ENCODE peak calls at places on chromosomes 4 and X, in four cellular contexts. Q, F, C and H are unnamed samples.

GRCh38 chrX:133005616-133006015 is 47.2 kb upstream of the HS6ST2 start:
- DNase-seq in C (no peak), Q (no peak), F (no peak), H (no peak)

GRCh38 chrX:17644001-17644400 is 93.3 kb upstream of the SCML1 start:
- DNase-seq in F (no peak), C (no peak), Q (no peak), H (no peak)

GRCh38 chr4:120718979-120719566 is 203.5 kb downstream of the PRDM5 start:
- DNase-seq in F (no peak), C (no peak), Q (peak; percentile 49), H (peak; percentile 19)

GRCh38 chr4:54233128-54233696 is 4.1 kb downstream of the PDGFRA start:
- DNase-seq in Q (peak; percentile 85), C (no peak), F (peak; percentile 73), H (peak; percentile 69)

GRCh38 chr4:177107288-177107901 is 202.3 kb upstream of the NEIL3 start:
- DNase-seq in F (no peak), Q (no peak), C (no peak), H (no peak)

GRCh38 chrX:129933700-129934099 is 27.7 kb downstream of the UTP14A start:
- DNase-seq in Q (no peak), C (no peak), F (no peak), H (no peak)

GRCh38 chr4:5069916-5070315 is 18.6 kb downstream of the STK32B start:
- DNase-seq in C (no peak), Q (no peak), F (no peak), H (no peak)

GRCh38 chr4:89939994-89940393 is 45.3 kb downstream of the MMRN1 start:
- DNase-seq in F (no peak), C (no peak), Q (no peak), H (no peak)

GRCh38 chr4:124515591-124515990 is 196.9 kb downstream of the ANKRD50 start:
- DNase-seq in C (no peak), Q (no peak), F (no peak), H (no peak)

GRCh38 chr4:108415389-108415788 is 205.0 kb upstream of the RPL34 start:
- DNase-seq in F (no peak), Q (no peak), C (no peak), H (no peak)

GRCh38 chrX:136220535-136220934 is 30.7 kb downstream of the MAP7D3 start:
- DNase-seq in Q (no peak), F (no peak), C (no peak), H (no peak)

GRCh38 chrX:51144828-51145442 is 187.7 kb upstream of the NUDT10 start:
- DNase-seq in Q (peak; percentile 10), F (peak; percentile 36), C (peak; percentile 1), H (peak; percentile 8)

GRCh38 chr4:68499021-68499420 is 51.8 kb downstream of the TMPRSS11E start:
- DNase-seq in F (no peak), C (no peak), Q (no peak), H (no peak)

GRCh38 chr4:68494688-68495087 is 47.4 kb downstream of the TMPRSS11E start:
- DNase-seq in F (no peak), C (no peak), Q (no peak), H (no peak)

GRCh38 chr4:68498413-68499007 is 51.2 kb downstream of the TMPRSS11E start:
- DNase-seq in Q (peak; percentile 62), C (peak; percentile 30), F (peak; percentile 29), H (peak; percentile 80)
- TF ChIP-seq ELK1 in Q (no peak), C (no peak), F (no peak), H (no peak)

DNA sequence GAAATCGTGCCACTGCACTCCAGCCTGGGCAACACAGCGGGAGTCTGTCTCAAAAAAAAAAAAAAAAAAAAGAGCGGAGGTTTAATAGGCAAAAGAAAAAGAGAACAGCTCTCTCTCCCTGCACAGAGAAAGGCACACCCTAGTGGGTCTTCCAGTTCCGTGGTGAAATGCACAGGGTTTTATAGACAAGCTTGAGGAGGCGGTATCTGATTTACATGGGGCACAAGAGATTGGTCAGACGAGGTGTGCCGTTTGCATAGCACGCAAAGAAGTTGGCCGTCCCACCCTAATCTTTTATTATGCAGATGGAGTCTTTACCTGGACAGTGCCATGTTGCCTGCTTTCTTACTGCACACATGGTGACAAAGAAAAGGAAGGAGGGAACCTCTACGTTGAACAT is 33.5 kb upstream of the REST start:
- DNase-seq in C (no peak), F (no peak), Q (no peak), H (no peak)
- TF ChIP-seq POLR2A in C (no peak), F (no peak), Q (no peak), H (no peak)

GRCh38 chr4:105399535-105400161 is 74.2 kb downstream of the PPA2 start:
- DNase-seq in Q (peak; percentile 91), C (no peak), F (no peak), H (peak; percentile 13)
- TF ChIP-seq USF2 in Q (no peak), C (no peak), F (no peak), H (no peak)

DNA sequence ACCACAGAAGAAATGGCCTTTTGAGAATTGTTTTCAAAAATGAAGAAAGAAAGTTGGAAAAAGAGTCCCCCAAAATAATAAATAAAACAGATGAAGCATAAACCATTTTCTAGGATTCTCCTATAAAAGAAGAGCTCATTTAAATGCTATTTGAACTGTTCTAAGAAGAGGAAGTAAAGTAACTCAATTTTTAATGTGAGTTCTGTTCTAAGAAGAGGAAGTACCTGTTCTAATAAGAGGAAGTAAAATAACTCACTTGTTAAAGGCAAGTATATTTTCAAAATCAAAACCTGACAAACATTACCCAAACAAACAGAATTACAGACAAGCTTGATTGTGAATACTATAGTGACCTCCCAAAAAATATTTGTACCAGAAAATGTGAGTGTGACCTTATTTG is 1326.3 kb downstream of the C4orf33 start:
- DNase-seq in Q (no peak), F (no peak), C (no peak), H (no peak)
- TF ChIP-seq ELK1 in Q (no peak), F (no peak), C (no peak), H (no peak)

GRCh38 chr4:1629704-1630093 is 54.4 kb downstream of the FAM53A start:
- DNase-seq in F (no peak), C (no peak), Q (no peak), H (no peak)
- TF ChIP-seq POLR2A in F (no peak), C (no peak), Q (no peak), H (no peak)